ENCODE peak calls at places on chromosomes 6 and 20, in nine cellular contexts. S, T, C, Z, A, Q, M, O and X are unnamed samples.

GRCh38 chr6:134123666-134124208 is 71.3 kb upstream of the SLC2A12 start:
- DNase-seq in S (no peak), T (peak; percentile 79), C (no peak), Z (peak; percentile 58), A (peak; percentile 65), Q (no peak), M (no peak), O (peak; percentile 90), X (no peak)

GRCh38 chr6:145838305-145838704 is 23.7 kb upstream of the FBXO30 start:
- DNase-seq in S (no peak), T (no peak), C (no peak), Z (no peak), A (no peak), Q (no peak), M (no peak), O (no peak), X (no peak)

GRCh38 chr6:98136333-98136732 is 698.0 kb upstream of the POU3F2 start:
- DNase-seq in S (no peak), T (peak; percentile 43), C (no peak), Z (no peak), A (no peak), Q (no peak), M (no peak), O (no peak), X (no peak)

GRCh38 chr6:129895692-129896091 is 34.6 kb upstream of the TMEM244 start:
- DNase-seq in S (no peak), T (no peak), C (no peak), Z (no peak), A (no peak), Q (no peak), M (no peak), O (peak; percentile 64), X (no peak)

GRCh38 chr20:50172347-50173013 is 18.1 kb upstream of the CEBPB start:
- DNase-seq in S (peak; percentile 85), T (peak; percentile 98), C (peak; percentile 66), Z (peak; percentile 55), A (peak; percentile 91), Q (peak; percentile 92), M (peak; percentile 90), O (peak; percentile 71), X (peak; percentile 98)

GRCh38 chr6:117481278-117481925 is 1.1 kb upstream of the DCBLD1 start:
- DNase-seq in S (no peak), T (peak; percentile 62), C (no peak), Z (no peak), A (peak; percentile 6), Q (no peak), M (no peak), O (no peak), X (no peak)

GRCh38 chr6:81820979-81821378 is 68.5 kb upstream of the TENT5A start:
- DNase-seq in S (no peak), T (no peak), C (no peak), Z (peak; percentile 35), A (no peak), Q (no peak), M (no peak), O (no peak), X (no peak)

GRCh38 chr6:28587011-28587745 is 61.5 kb downstream of the GPX5 start:
- DNase-seq in S (peak; percentile 80), T (peak; percentile 94), C (no peak), Z (peak; percentile 61), A (peak; percentile 74), Q (peak; percentile 34), M (no peak), O (peak; percentile 40), X (peak; percentile 81)

GRCh38 chr6:13687917-13688351 is 23.7 kb downstream of the RANBP9 start:
- DNase-seq in S (no peak), T (no peak), C (no peak), Z (no peak), A (no peak), Q (no peak), M (no peak), O (no peak), X (no peak)

GRCh38 chr6:161152527-161152862 is 121.4 kb downstream of the AGPAT4 start:
- DNase-seq in S (no peak), T (no peak), C (no peak), Z (no peak), A (no peak), Q (no peak), M (no peak), O (no peak), X (no peak)

GRCh38 chr6:136640132-136640915 is 90.1 kb upstream of the MAP7 start:
- DNase-seq in S (no peak), T (peak; percentile 75), C (no peak), Z (peak; percentile 57), A (no peak), Q (no peak), M (no peak), O (peak; percentile 88), X (no peak)

GRCh38 chr6:75850026-75850385 is 101.0 kb downstream of the MYO6 start:
- DNase-seq in S (no peak), T (no peak), C (no peak), Z (no peak), A (no peak), Q (no peak), M (no peak), O (no peak), X (no peak)

GRCh38 chr6:75852721-75853120 is 103.7 kb downstream of the MYO6 start:
- DNase-seq in S (no peak), T (no peak), C (no peak), Z (peak; percentile 14), A (no peak), Q (no peak), M (no peak), O (peak; percentile 85), X (no peak)

GRCh38 chr6:75856902-75857301 is 107.9 kb downstream of the MYO6 start:
- DNase-seq in S (no peak), T (no peak), C (no peak), Z (no peak), A (no peak), Q (no peak), M (no peak), O (no peak), X (no peak)

GRCh38 chr6:75853796-75854195 is 104.8 kb downstream of the MYO6 start:
- DNase-seq in S (no peak), T (no peak), C (no peak), Z (no peak), A (no peak), Q (no peak), M (no peak), O (no peak), X (no peak)

GRCh38 chr6:75855047-75855446 is 106.0 kb downstream of the MYO6 start:
- DNase-seq in S (no peak), T (no peak), C (no peak), Z (peak; percentile 42), A (peak; percentile 89), Q (no peak), M (no peak), O (peak; percentile 85), X (no peak)
- TF ChIP-seq CTCF in S (peak; percentile 10), T (peak; percentile 74), C (peak; percentile 56), Z (peak; percentile 57), A (peak; percentile 70), Q (no peak), M (no peak), O (peak; percentile 61), X (peak; percentile 50)

GRCh38 chr6:123802351-123802696 is 1.3 kb upstream of the NKAIN2 start:
- DNase-seq in S (no peak), T (no peak), C (no peak), Z (no peak), A (no peak), Q (no peak), M (no peak), O (no peak), X (no peak)
- H3K4me3 ChIP-seq in S (no peak overlapping the region), T (no peak overlapping the region), C (peak overlapping the region; percentile 64), Z (peak overlapping the region; percentile 56), A (no peak overlapping the region), Q (peak overlapping the region; percentile 56), M (peak overlapping the region; percentile 56), O (no peak overlapping the region), X (peak overlapping the region; percentile 41)

DNA sequence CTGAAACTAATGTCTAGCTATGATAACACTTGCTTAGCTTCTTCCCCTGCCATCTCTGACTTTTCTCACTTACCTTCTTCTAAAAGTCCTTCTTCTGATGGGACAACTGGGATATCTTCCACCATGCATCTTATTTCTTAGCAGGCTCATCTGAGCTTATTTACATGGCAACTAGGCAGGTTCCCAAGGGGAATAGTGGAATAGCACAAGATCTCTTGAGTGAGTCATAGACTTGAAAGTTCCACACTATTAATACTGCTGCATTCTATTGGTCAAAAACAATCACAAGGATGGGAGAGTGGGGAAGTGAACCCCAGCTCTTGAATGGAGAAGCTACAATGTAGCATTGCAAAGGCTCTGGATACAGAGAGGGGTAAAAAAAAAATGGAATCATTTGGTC is 142.1 kb downstream of the HAO1 start:
- DNase-seq in S (no peak), T (no peak), C (no peak), Z (peak; percentile 6), A (no peak), Q (no peak), M (no peak), O (peak; percentile 68), X (no peak)
- TF ChIP-seq CTCF in S (no peak), T (no peak), C (no peak), Z (no peak), A (no peak), Q (no peak), M (no peak), O (no peak), X (no peak)

GRCh38 chr20:37356961-37357371 is 11.0 kb downstream of the SRC start:
- DNase-seq in S (no peak), T (peak; percentile 43), C (no peak), Z (no peak), A (no peak), Q (no peak), M (no peak), O (no peak), X (peak; percentile 82)
- H3K4me3 ChIP-seq in S (no peak overlapping the region), T (no peak overlapping the region), C (no peak overlapping the region), Z (no peak overlapping the region), A (no peak overlapping the region), Q (no peak overlapping the region), M (no peak overlapping the region), O (no peak overlapping the region), X (no peak overlapping the region)

GRCh38 chr20:32017711-32018251 is 7.5 kb downstream of the CCM2L start:
- DNase-seq in S (peak; percentile 64), T (peak; percentile 97), C (no peak), Z (no peak), A (peak; percentile 55), Q (no peak), M (no peak), O (no peak), X (no peak)
- TF ChIP-seq CTCF in S (no peak), T (peak; percentile 77), C (no peak), Z (no peak), A (no peak), Q (no peak), M (no peak), O (no peak), X (peak; percentile 50)

DNA sequence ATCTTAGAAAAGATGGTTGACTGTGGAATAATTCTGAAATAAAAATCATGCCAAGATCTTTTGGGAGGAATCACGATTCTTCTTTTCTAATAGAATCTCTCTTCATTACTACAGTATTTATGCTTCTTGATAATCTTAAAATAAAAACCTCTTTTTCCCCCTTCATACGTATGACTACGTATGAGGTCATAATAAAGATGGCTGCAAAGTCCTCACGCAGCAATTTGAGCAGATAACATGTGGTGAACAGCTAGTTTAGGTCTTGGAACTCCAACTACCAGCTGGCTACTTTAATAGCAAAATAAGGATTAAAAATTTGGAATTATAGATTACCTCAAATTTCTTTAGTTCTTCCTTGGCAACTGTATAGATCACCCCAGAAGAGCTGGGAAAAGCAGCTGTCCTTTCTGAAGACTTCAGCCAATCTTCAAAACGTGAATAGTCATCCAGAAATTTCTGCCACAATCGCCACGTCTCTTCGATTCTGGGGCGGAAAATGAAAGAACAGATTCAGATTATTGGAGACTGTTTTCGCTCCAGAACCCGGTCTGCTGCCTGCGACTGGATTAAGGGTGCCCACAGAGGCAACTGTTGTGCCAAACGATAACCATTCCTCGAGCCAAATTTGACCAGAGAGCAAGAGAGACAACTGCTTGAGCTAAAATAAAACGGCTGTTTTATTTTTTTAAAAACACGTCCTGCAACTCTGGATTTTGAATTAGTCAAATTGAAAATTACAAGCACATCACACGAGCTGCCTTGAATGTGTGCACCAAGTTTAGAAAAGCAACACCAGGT is 347.3 kb downstream of the ESR1 start:
- DNase-seq in S (no peak), T (no peak), C (no peak), Z (no peak), A (no peak), Q (no peak), M (no peak), O (no peak), X (no peak)
- H3K4me3 ChIP-seq in S (no peak overlapping the region), T (no peak overlapping the region), C (no peak overlapping the region), Z (no peak overlapping the region), A (no peak overlapping the region), Q (no peak overlapping the region), M (no peak overlapping the region), O (no peak overlapping the region), X (no peak overlapping the region)